ENCODE peak calls at places on chromosomes 2 and 18, in nine cellular contexts. One of them, this sample, is unnamed.

GRCh38 chr2:179020156-179020750 is 29.7 kb downstream of the CCDC141 start:
- DNase-seq in Calu3: peak; percentile 63
- DNase-seq in Karpas-422: peak; percentile 73
- DNase-seq in EL: peak; percentile 23
- DNase-seq in Daoy: peak; percentile 6
- DNase-seq in amniotic stem cell: no peak
- DNase-seq in right cardiac atrium: no peak
- DNase-seq in tibial artery: no peak
- DNase-seq in NCI-H1105: peak; percentile 63
- DNase-seq in this sample: no peak

GRCh38 chr2:18651842-18652774 is 62.7 kb upstream of the NT5C1B start:
- DNase-seq in Daoy: no peak
- DNase-seq in EL: peak; percentile 68
- DNase-seq in Karpas-422: peak; percentile 29
- DNase-seq in right cardiac atrium: no peak
- DNase-seq in amniotic stem cell: no peak
- DNase-seq in NCI-H1105: no peak
- DNase-seq in tibial artery: no peak
- DNase-seq in Calu3: no peak
- DNase-seq in this sample: no peak

GRCh38 chr18:23353459-23353858 is 99.6 kb upstream of the RIOK3 start:
- DNase-seq in EL: no peak
- DNase-seq in tibial artery: no peak
- DNase-seq in Karpas-422: peak; percentile 79
- DNase-seq in amniotic stem cell: no peak
- DNase-seq in right cardiac atrium: no peak
- DNase-seq in Daoy: no peak
- DNase-seq in NCI-H1105: no peak
- DNase-seq in Calu3: no peak
- DNase-seq in this sample: no peak

GRCh38 chr2:43931293-43931692 is 64.5 kb downstream of the LRPPRC start:
- DNase-seq in tibial artery: no peak
- DNase-seq in right cardiac atrium: no peak
- DNase-seq in amniotic stem cell: no peak
- DNase-seq in Daoy: no peak
- DNase-seq in Karpas-422: no peak
- DNase-seq in Calu3: no peak
- DNase-seq in EL: no peak
- DNase-seq in NCI-H1105: no peak
- DNase-seq in this sample: no peak

GRCh38 chr2:25313711-25314513 is 27.8 kb downstream of the DNMT3A start:
- DNase-seq in tibial artery: no peak
- DNase-seq in amniotic stem cell: no peak
- DNase-seq in Karpas-422: no peak
- DNase-seq in Daoy: no peak
- DNase-seq in NCI-H1105: no peak
- DNase-seq in right cardiac atrium: peak; percentile 26
- DNase-seq in Calu3: no peak
- DNase-seq in EL: no peak
- DNase-seq in this sample: no peak

GRCh38 chr2:31694444-31694843 is 113.7 kb upstream of the SRD5A2 start:
- DNase-seq in Daoy: no peak
- DNase-seq in tibial artery: no peak
- DNase-seq in NCI-H1105: no peak
- DNase-seq in right cardiac atrium: no peak
- DNase-seq in Karpas-422: peak; percentile 71
- DNase-seq in Calu3: no peak
- DNase-seq in amniotic stem cell: no peak
- DNase-seq in EL: peak; percentile 4
- DNase-seq in this sample: no peak

GRCh38 chr2:237677951-237678481 is 50.6 kb downstream of the LRRFIP1 start:
- DNase-seq in tibial artery: peak; percentile 65
- DNase-seq in amniotic stem cell: no peak
- DNase-seq in Daoy: peak; percentile 61
- DNase-seq in Karpas-422: peak; percentile 69
- DNase-seq in NCI-H1105: no peak
- DNase-seq in right cardiac atrium: peak; percentile 54
- DNase-seq in EL: peak; percentile 61
- DNase-seq in Calu3: no peak
- DNase-seq in this sample: no peak

GRCh38 chr2:173588931-173589369 is 234.3 kb downstream of the CDCA7 start:
- DNase-seq in NCI-H1105: no peak
- DNase-seq in Calu3: peak; percentile 8
- DNase-seq in tibial artery: no peak
- DNase-seq in Daoy: peak; percentile 13
- DNase-seq in Karpas-422: no peak
- DNase-seq in EL: no peak
- DNase-seq in amniotic stem cell: no peak
- DNase-seq in right cardiac atrium: no peak
- DNase-seq in this sample: no peak

GRCh38 chr18:2982452-2983172 is 30.3 kb downstream of the LPIN2 start:
- DNase-seq in EL: peak; percentile 28
- DNase-seq in amniotic stem cell: no peak
- DNase-seq in right cardiac atrium: no peak
- DNase-seq in NCI-H1105: no peak
- DNase-seq in tibial artery: no peak
- DNase-seq in Calu3: no peak
- DNase-seq in Karpas-422: no peak
- DNase-seq in Daoy: no peak
- DNase-seq in this sample: no peak

GRCh38 chr18:56327171-56327885 is 311.1 kb downstream of the TXNL1 start:
- DNase-seq in EL: peak; percentile 3
- DNase-seq in amniotic stem cell: peak; percentile 1
- DNase-seq in Karpas-422: no peak
- DNase-seq in Daoy: no peak
- DNase-seq in tibial artery: no peak
- DNase-seq in right cardiac atrium: no peak
- DNase-seq in NCI-H1105: no peak
- DNase-seq in Calu3: no peak
- DNase-seq in this sample: no peak

GRCh38 chr2:240142859-240143258 is 2.4 kb upstream of the OTOS start:
- DNase-seq in Calu3: no peak
- DNase-seq in NCI-H1105: no peak
- DNase-seq in right cardiac atrium: no peak
- DNase-seq in tibial artery: no peak
- DNase-seq in amniotic stem cell: no peak
- DNase-seq in EL: no peak
- DNase-seq in Daoy: no peak
- DNase-seq in Karpas-422: no peak
- DNase-seq in this sample: no peak

GRCh38 chr2:36780231-36780808 is 83.8 kb downstream of the VIT start:
- DNase-seq in amniotic stem cell: peak; percentile 24
- DNase-seq in Karpas-422: peak; percentile 79
- DNase-seq in Calu3: peak; percentile 25
- DNase-seq in NCI-H1105: no peak
- DNase-seq in EL: peak; percentile 72
- DNase-seq in Daoy: peak; percentile 36
- DNase-seq in right cardiac atrium: no peak
- DNase-seq in tibial artery: no peak
- DNase-seq in this sample: no peak

GRCh38 chr2:196987654-196988364 is 61.3 kb upstream of the PGAP1 start:
- DNase-seq in EL: peak; percentile 95
- DNase-seq in right cardiac atrium: no peak
- DNase-seq in tibial artery: no peak
- DNase-seq in Karpas-422: no peak
- DNase-seq in amniotic stem cell: peak; percentile 95
- DNase-seq in Daoy: peak; percentile 94
- DNase-seq in Calu3: peak; percentile 55
- DNase-seq in NCI-H1105: peak; percentile 13
- DNase-seq in this sample: peak; percentile 88

GRCh38 chr2:20496069-20496468 is 49.2 kb downstream of the RHOB start:
- DNase-seq in Daoy: peak; percentile 36
- DNase-seq in Karpas-422: no peak
- DNase-seq in EL: peak; percentile 75
- DNase-seq in tibial artery: peak; percentile 45
- DNase-seq in right cardiac atrium: no peak
- DNase-seq in Calu3: peak; percentile 69
- DNase-seq in amniotic stem cell: peak; percentile 53
- DNase-seq in NCI-H1105: no peak
- DNase-seq in this sample: no peak

GRCh38 chr2:59851848-59852475 is 701.5 kb downstream of the BCL11A start:
- DNase-seq in right cardiac atrium: no peak
- DNase-seq in amniotic stem cell: no peak
- DNase-seq in NCI-H1105: no peak
- DNase-seq in Daoy: no peak
- DNase-seq in EL: no peak
- DNase-seq in tibial artery: no peak
- DNase-seq in Karpas-422: no peak
- DNase-seq in Calu3: no peak
- DNase-seq in this sample: no peak